ENCODE peak calls at places on chromosomes 7 and 10, in five cellular contexts. B is GDM1, Q is activated T-cell treated with anti-CD3 and anti-CD28 coated beads for 1 hour, T is nephron progenitor cell, X is AG04450. J is an unnamed sample.

GRCh38 chr10:62540389-62540788 is 166.2 kb downstream of the ZNF365 start:
- DNase-seq in B (no peak), Q (no peak), T (no peak), X (no peak), J (no peak)

GRCh38 chr10:66555061-66555460 is 370.8 kb upstream of the LRRTM3 start:
- DNase-seq in B (no peak), Q (no peak), T (no peak), X (no peak), J (no peak)

GRCh38 chr10:5817322-5818047 is 4.3 kb upstream of the GDI2 start:
- DNase-seq in B (no peak), Q (no peak), T (no peak), X (no peak), J (no peak)

GRCh38 chr10:36493511-36493880 is 631.9 kb upstream of the ANKRD30A start:
- DNase-seq in B (no peak), Q (no peak), T (no peak), X (no peak), J (no peak)

GRCh38 chr10:133358162-133358919 is 522 bp upstream of the FUOM start:
- DNase-seq in B (no peak), Q (no peak), T (no peak), X (no peak), J (peak)

GRCh38 chr7:96303105-96303685 is 18.7 kb downstream of the SLC25A13 start:
- DNase-seq in B (no peak), Q (no peak), T (no peak), X (no peak), J (no peak)

GRCh38 chr10:78777466-78778256 is 291.1 kb upstream of the ZMIZ1 start:
- DNase-seq in B (no peak), Q (no peak), T (peak), X (no peak), J (no peak)

GRCh38 chr10:96767611-96768010 is 47.3 kb upstream of the PIK3AP1 start:
- DNase-seq in B (no peak), Q (no peak), T (no peak), X (no peak), J (no peak)

GRCh38 chr10:126135939-126136595 is 239.7 kb downstream of the FANK1 start:
- DNase-seq in B (peak), Q (no peak), T (no peak), X (no peak), J (no peak)

GRCh38 chr7:105841866-105842265 is 34.5 kb downstream of the ATXN7L1 start:
- DNase-seq in B (no peak), Q (no peak), T (no peak), X (no peak), J (no peak)

GRCh38 chr10:28556142-28556541 is 23.2 kb downstream of the WAC start:
- DNase-seq in B (no peak), Q (no peak), T (no peak), X (no peak), J (no peak)

GRCh38 chr10:88933584-88933983 is 19.0 kb downstream of the ACTA2 start:
- DNase-seq in B (no peak), Q (no peak), T (no peak), X (no peak), J (no peak)

GRCh38 chr7:20574784-20575757 is 40.4 kb upstream of the ABCB5 start:
- DNase-seq in B (no peak), Q (no peak), T (no peak), X (no peak), J (no peak)

GRCh38 chr10:35613597-35614226 is 8.6 kb downstream of the GJD4 start:
- DNase-seq in B (peak), Q (no peak), T (no peak), X (no peak), J (no peak)

J was measured in memory B cell.